ENCODE peak calls at places on chromosomes 3 and 15, in seven cellular contexts. One of them, this sample, is unnamed.

GRCh38 chr3:101962055-101962454 is 112.7 kb downstream of the NFKBIZ start:
- DNase-seq in K562: no peak
- DNase-seq in ovary: no peak
- DNase-seq in bronchial epithelial cell: no peak
- DNase-seq in WTC11: no peak
- DNase-seq in foreskin fibroblast: no peak
- DNase-seq in neural progenitor cell: no peak
- DNase-seq in this sample: no peak

GRCh38 chr3:15284121-15284889 is 48.1 kb downstream of the SH3BP5 start:
- DNase-seq in K562: no peak
- DNase-seq in ovary: no peak
- DNase-seq in bronchial epithelial cell: no peak
- DNase-seq in WTC11: no peak
- DNase-seq in foreskin fibroblast: no peak
- DNase-seq in neural progenitor cell: no peak
- DNase-seq in this sample: peak

GRCh38 chr15:92801412-92801773 is 98.7 kb upstream of the CHD2 start:
- DNase-seq in K562: no peak
- DNase-seq in ovary: no peak
- DNase-seq in bronchial epithelial cell: peak
- DNase-seq in WTC11: no peak
- DNase-seq in foreskin fibroblast: no peak
- DNase-seq in neural progenitor cell: no peak
- DNase-seq in this sample: no peak

GRCh38 chr15:39228889-39229288 is 352.0 kb upstream of the THBS1 start:
- DNase-seq in K562: no peak
- DNase-seq in ovary: no peak
- DNase-seq in bronchial epithelial cell: no peak
- DNase-seq in WTC11: no peak
- DNase-seq in foreskin fibroblast: no peak
- DNase-seq in neural progenitor cell: no peak
- DNase-seq in this sample: no peak

GRCh38 chr15:30962079-30962478 is 29.3 kb downstream of the MTMR10 start:
- DNase-seq in K562: no peak
- DNase-seq in ovary: no peak
- DNase-seq in bronchial epithelial cell: peak
- DNase-seq in WTC11: no peak
- DNase-seq in foreskin fibroblast: no peak
- DNase-seq in neural progenitor cell: no peak
- DNase-seq in this sample: no peak

GRCh38 chr3:123376451-123377172 is 72.3 kb downstream of the ADCY5 start:
- DNase-seq in K562: no peak
- DNase-seq in ovary: no peak
- DNase-seq in bronchial epithelial cell: no peak
- DNase-seq in WTC11: no peak
- DNase-seq in foreskin fibroblast: no peak
- DNase-seq in neural progenitor cell: no peak
- DNase-seq in this sample: no peak

GRCh38 chr3:154247806-154248480 is 76.3 kb downstream of the DHX36 start:
- DNase-seq in K562: no peak
- DNase-seq in ovary: no peak
- DNase-seq in bronchial epithelial cell: no peak
- DNase-seq in WTC11: no peak
- DNase-seq in foreskin fibroblast: no peak
- DNase-seq in neural progenitor cell: peak
- DNase-seq in this sample: no peak

GRCh38 chr3:112374334-112374734 is 41.4 kb downstream of the CD200 start:
- DNase-seq in K562: no peak
- DNase-seq in ovary: no peak
- DNase-seq in bronchial epithelial cell: no peak
- DNase-seq in WTC11: no peak
- DNase-seq in foreskin fibroblast: no peak
- DNase-seq in neural progenitor cell: no peak
- DNase-seq in this sample: no peak

GRCh38 chr15:47586653-47587224 is 130.6 kb upstream of the SEMA6D start:
- DNase-seq in K562: no peak
- DNase-seq in ovary: no peak
- DNase-seq in bronchial epithelial cell: no peak
- DNase-seq in WTC11: no peak
- DNase-seq in foreskin fibroblast: no peak
- DNase-seq in neural progenitor cell: no peak
- DNase-seq in this sample: no peak

GRCh38 chr3:142850395-142851023 is 38.4 kb downstream of the PCOLCE2 start:
- DNase-seq in K562: peak
- DNase-seq in ovary: no peak
- DNase-seq in bronchial epithelial cell: peak
- DNase-seq in WTC11: no peak
- DNase-seq in foreskin fibroblast: peak
- DNase-seq in neural progenitor cell: no peak
- DNase-seq in this sample: peak

GRCh38 chr3:63514678-63515077 is 137.8 kb upstream of the SNTN start:
- DNase-seq in K562: no peak
- DNase-seq in ovary: no peak
- DNase-seq in bronchial epithelial cell: no peak
- DNase-seq in WTC11: no peak
- DNase-seq in foreskin fibroblast: no peak
- DNase-seq in neural progenitor cell: no peak
- DNase-seq in this sample: no peak

GRCh38 chr3:165837058-165837525 is at the start of gene BCHE:
- DNase-seq in K562: no peak
- DNase-seq in ovary: peak
- DNase-seq in bronchial epithelial cell: peak
- DNase-seq in WTC11: no peak
- DNase-seq in foreskin fibroblast: no peak
- DNase-seq in neural progenitor cell: peak
- DNase-seq in this sample: no peak

GRCh38 chr15:64099379-64099778 is 3.6 kb downstream of the SNX1 start:
- DNase-seq in K562: no peak
- DNase-seq in ovary: no peak
- DNase-seq in bronchial epithelial cell: no peak
- DNase-seq in WTC11: no peak
- DNase-seq in foreskin fibroblast: no peak
- DNase-seq in neural progenitor cell: no peak
- DNase-seq in this sample: no peak

GRCh38 chr15:64093627-64094417 is at the start of gene CIAO2A:
- DNase-seq in K562: peak
- DNase-seq in ovary: peak
- DNase-seq in bronchial epithelial cell: peak
- DNase-seq in WTC11: peak
- DNase-seq in foreskin fibroblast: peak
- DNase-seq in neural progenitor cell: peak
- DNase-seq in this sample: peak

GRCh38 chr15:64095795-64096485 is at the start of gene SNX1:
- DNase-seq in K562: peak
- DNase-seq in ovary: peak
- DNase-seq in bronchial epithelial cell: peak
- DNase-seq in WTC11: peak
- DNase-seq in foreskin fibroblast: peak
- DNase-seq in neural progenitor cell: peak
- DNase-seq in this sample: peak

GRCh38 chr15:64095431-64095794 is 369 bp upstream of the SNX1 start:
- DNase-seq in K562: no peak
- DNase-seq in ovary: no peak
- DNase-seq in bronchial epithelial cell: no peak
- DNase-seq in WTC11: no peak
- DNase-seq in foreskin fibroblast: no peak
- DNase-seq in neural progenitor cell: no peak
- DNase-seq in this sample: no peak

GRCh38 chr15:64096486-64097431 is 977 bp downstream of the SNX1 start:
- DNase-seq in K562: no peak
- DNase-seq in ovary: no peak
- DNase-seq in bronchial epithelial cell: peak
- DNase-seq in WTC11: no peak
- DNase-seq in foreskin fibroblast: no peak
- DNase-seq in neural progenitor cell: peak
- DNase-seq in this sample: no peak
- TF ChIP-seq CTCF in K562: no peak
- TF ChIP-seq CTCF in ovary: no peak
- TF ChIP-seq CTCF in bronchial epithelial cell: peak
- TF ChIP-seq CTCF in WTC11: no peak
- TF ChIP-seq CTCF in foreskin fibroblast: peak
- TF ChIP-seq CTCF in neural progenitor cell: peak
- TF ChIP-seq CTCF in this sample: peak

GRCh38 chr15:64034519-64034918 is 11.8 kb downstream of the DAPK2 start:
- DNase-seq in K562: no peak
- DNase-seq in ovary: no peak
- DNase-seq in bronchial epithelial cell: no peak
- DNase-seq in WTC11: no peak
- DNase-seq in foreskin fibroblast: no peak
- DNase-seq in neural progenitor cell: no peak
- DNase-seq in this sample: no peak

GRCh38 chr15:64044315-64045105 is 1.8 kb downstream of the DAPK2 start:
- DNase-seq in K562: no peak
- DNase-seq in ovary: no peak
- DNase-seq in bronchial epithelial cell: no peak
- DNase-seq in WTC11: no peak
- DNase-seq in foreskin fibroblast: no peak
- DNase-seq in neural progenitor cell: no peak
- DNase-seq in this sample: no peak

GRCh38 chr15:64035525-64035924 is 10.8 kb downstream of the DAPK2 start:
- DNase-seq in K562: no peak
- DNase-seq in ovary: no peak
- DNase-seq in bronchial epithelial cell: no peak
- DNase-seq in WTC11: no peak
- DNase-seq in foreskin fibroblast: no peak
- DNase-seq in neural progenitor cell: no peak
- DNase-seq in this sample: no peak

DNA sequence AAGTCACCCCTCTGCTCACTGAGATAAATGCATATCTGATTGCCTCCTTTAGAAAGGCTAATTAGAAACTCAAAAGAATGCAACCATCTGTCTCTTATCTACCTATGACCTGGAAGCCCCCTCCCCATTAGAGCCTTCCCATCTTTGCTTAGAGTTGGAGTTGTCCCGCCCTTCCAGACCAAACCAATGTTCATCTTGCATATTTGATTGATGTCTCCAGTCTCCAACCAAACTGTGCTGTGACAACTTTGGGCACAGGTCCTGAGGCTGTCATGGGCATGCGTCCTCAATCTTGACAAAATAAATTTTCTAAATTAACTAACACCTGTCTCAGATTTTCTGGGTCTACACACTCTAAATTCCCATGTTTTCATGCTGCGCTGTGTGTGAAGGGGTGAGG is 7.4 kb downstream of the DAPK2 start:
- DNase-seq in K562: no peak
- DNase-seq in ovary: no peak
- DNase-seq in bronchial epithelial cell: no peak
- DNase-seq in WTC11: no peak
- DNase-seq in foreskin fibroblast: no peak
- DNase-seq in neural progenitor cell: no peak
- DNase-seq in this sample: no peak
- TF ChIP-seq CTCF in K562: no peak
- TF ChIP-seq CTCF in ovary: no peak
- TF ChIP-seq CTCF in bronchial epithelial cell: no peak
- TF ChIP-seq CTCF in WTC11: no peak
- TF ChIP-seq CTCF in foreskin fibroblast: no peak
- TF ChIP-seq CTCF in neural progenitor cell: no peak
- TF ChIP-seq CTCF in this sample: no peak

GRCh38 chr3:96813134-96813819 is 1.1 kb upstream of the EPHA6 start:
- DNase-seq in K562: no peak
- DNase-seq in ovary: peak
- DNase-seq in bronchial epithelial cell: peak
- DNase-seq in WTC11: peak
- DNase-seq in foreskin fibroblast: peak
- DNase-seq in neural progenitor cell: peak
- DNase-seq in this sample: no peak
- TF ChIP-seq CTCF in K562: no peak
- TF ChIP-seq CTCF in ovary: no peak
- TF ChIP-seq CTCF in bronchial epithelial cell: peak
- TF ChIP-seq CTCF in WTC11: peak
- TF ChIP-seq CTCF in foreskin fibroblast: peak
- TF ChIP-seq CTCF in neural progenitor cell: peak
- TF ChIP-seq CTCF in this sample: no peak

DNA sequence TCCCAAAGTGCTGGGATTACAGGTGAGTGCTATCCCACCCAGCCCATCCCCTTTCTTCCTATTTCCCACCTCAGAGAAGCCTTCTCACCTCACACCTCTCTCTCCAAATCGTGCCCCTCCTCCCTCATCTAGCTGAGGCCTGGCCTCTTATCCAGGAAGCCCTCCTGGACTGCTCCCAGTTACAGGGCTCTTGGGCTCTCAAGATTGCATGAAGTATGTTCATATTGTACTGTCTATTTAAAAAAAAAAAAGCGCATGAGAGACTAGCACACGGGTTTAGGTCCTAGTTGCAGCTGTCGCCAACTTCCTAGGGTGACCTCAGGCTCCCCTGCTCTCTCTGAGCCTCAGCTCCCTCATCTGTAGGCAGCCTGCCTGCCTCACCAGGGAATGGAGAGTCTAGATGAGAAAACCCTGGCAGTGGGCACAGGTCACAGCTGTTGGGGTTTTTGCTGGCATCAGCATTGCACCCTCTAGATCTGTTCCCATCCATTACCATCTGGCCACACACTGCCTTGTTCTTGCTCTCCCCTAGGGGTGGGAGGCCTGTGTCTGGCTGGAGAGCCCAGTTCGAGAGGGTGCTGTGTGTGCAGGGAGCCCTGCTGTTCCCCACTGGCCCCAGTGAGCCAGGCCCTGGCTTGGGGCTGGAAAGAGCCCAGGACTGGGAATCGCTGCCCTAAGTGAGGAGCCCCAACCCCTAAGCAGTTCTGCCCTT is 24.2 kb upstream of the C15orf39 start:
- DNase-seq in K562: no peak
- DNase-seq in ovary: no peak
- DNase-seq in bronchial epithelial cell: no peak
- DNase-seq in WTC11: no peak
- DNase-seq in foreskin fibroblast: no peak
- DNase-seq in neural progenitor cell: no peak
- DNase-seq in this sample: no peak
- TF ChIP-seq CTCF in K562: no peak
- TF ChIP-seq CTCF in ovary: no peak
- TF ChIP-seq CTCF in bronchial epithelial cell: no peak
- TF ChIP-seq CTCF in WTC11: no peak
- TF ChIP-seq CTCF in foreskin fibroblast: no peak
- TF ChIP-seq CTCF in neural progenitor cell: no peak
- TF ChIP-seq CTCF in this sample: no peak

DNA sequence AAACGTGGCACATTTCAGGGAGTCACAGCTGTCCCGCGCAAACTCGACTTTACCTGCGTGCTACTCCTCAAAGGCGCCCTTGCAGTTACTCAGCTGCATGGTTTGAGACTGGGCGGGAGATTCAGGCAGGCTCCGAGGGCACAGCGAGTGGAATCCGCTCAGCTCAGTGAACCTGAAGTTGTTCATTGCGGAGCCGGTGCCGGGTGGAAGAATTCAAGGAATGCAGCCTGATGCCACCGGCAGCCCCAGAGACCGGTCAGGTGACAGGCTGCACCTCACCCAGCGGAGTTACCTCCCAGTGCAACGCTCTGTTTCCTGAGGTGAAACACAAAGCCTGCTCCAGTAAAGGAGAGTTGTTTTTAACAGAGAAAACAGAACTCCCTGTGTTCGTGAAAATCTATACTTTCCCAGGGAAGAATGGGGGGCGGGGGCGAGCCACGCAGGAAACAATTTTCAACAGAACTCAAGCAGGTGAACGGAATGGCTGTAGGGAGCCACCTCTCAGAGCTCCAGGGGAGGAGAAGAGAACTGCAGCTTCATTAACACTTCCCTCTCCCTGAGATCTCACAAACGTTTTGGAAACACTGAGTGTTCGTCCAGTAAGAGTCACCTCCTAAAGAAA is 3.8 kb downstream of the VEPH1 start:
- DNase-seq in K562: no peak
- DNase-seq in ovary: no peak
- DNase-seq in bronchial epithelial cell: peak
- DNase-seq in WTC11: peak
- DNase-seq in foreskin fibroblast: no peak
- DNase-seq in neural progenitor cell: peak
- DNase-seq in this sample: no peak
- TF ChIP-seq CTCF in K562: no peak
- TF ChIP-seq CTCF in ovary: no peak
- TF ChIP-seq CTCF in bronchial epithelial cell: no peak
- TF ChIP-seq CTCF in WTC11: no peak
- TF ChIP-seq CTCF in foreskin fibroblast: no peak
- TF ChIP-seq CTCF in neural progenitor cell: no peak
- TF ChIP-seq CTCF in this sample: no peak